ENCODE peak calls at places on chromosome 15, in eight cellular contexts. S is cardiac fibroblast, X is brain microvascular endothelial cell, F is mucosa of descending colon, C is GM06990, I is WERI-Rb-1, M is A549, Q is fibroblast of pulmonary artery. Z is an unnamed sample.

GRCh38 chr15:88985547-88986393 is 72.6 kb upstream of the MFGE8 start:
- DNase-seq in C (no peak), Q (no peak), M (no peak), S (no peak), X (no peak), F (no peak), I (no peak), Z (no peak)

GRCh38 chr15:68204776-68205557 is at the start of gene CALML4:
- DNase-seq in C (no peak), Q (peak), X (no peak), I (no peak), F (peak), S (no peak), M (peak), Z (peak)

GRCh38 chr15:25175789-25176615 is 221.2 kb downstream of the SNRPN start:
- DNase-seq in S (no peak), I (peak), C (no peak), M (no peak), F (peak), X (no peak), Q (no peak), Z (no peak)

GRCh38 chr15:69434679-69435078 is 17.9 kb upstream of the RPLP1 start:
- DNase-seq in S (no peak), I (no peak), Q (no peak), F (no peak), C (no peak), X (no peak), M (no peak), Z (no peak)

GRCh38 chr15:29476503-29477080 is 207.0 kb upstream of the NSMCE3 start:
- DNase-seq in I (no peak), S (no peak), M (no peak), F (no peak), X (no peak), Q (no peak), C (no peak), Z (no peak)

GRCh38 chr15:89067751-89068150 is 20.5 kb upstream of the ABHD2 start:
- DNase-seq in F (no peak), X (no peak), I (no peak), Q (no peak), M (no peak), C (no peak), S (peak), Z (no peak)

GRCh38 chr15:37860896-37861295 is 73.5 kb upstream of the TMCO5A start:
- DNase-seq in S (no peak), Q (no peak), F (no peak), M (no peak), C (no peak), I (no peak), X (no peak), Z (no peak)

GRCh38 chr15:101152914-101153313 is 98.9 kb downstream of the CHSY1 start:
- DNase-seq in M (peak), I (peak), F (no peak), Q (no peak), X (no peak), C (no peak), S (no peak), Z (no peak)

GRCh38 chr15:29677871-29678431 is 144.3 kb downstream of the TJP1 start:
- DNase-seq in M (no peak), F (peak), S (no peak), I (no peak), Q (no peak), X (no peak), C (no peak), Z (no peak)

GRCh38 chr15:90402230-90402629 is 14.2 kb downstream of the IQGAP1 start:
- DNase-seq in I (no peak), X (peak), C (no peak), S (peak), Q (peak), M (peak), F (no peak), Z (peak)

GRCh38 chr15:38563723-38564519 is 693 bp downstream of the RASGRP1 start:
- DNase-seq in M (peak), Q (peak), S (peak), I (peak), F (peak), C (peak), X (no peak), Z (peak)

GRCh38 chr15:74655424-74655823 is 39.8 kb downstream of the CLK3 start:
- DNase-seq in X (no peak), I (no peak), S (no peak), C (peak), M (no peak), F (no peak), Q (no peak), Z (peak)

GRCh38 chr15:92797168-92798052 is 102.7 kb upstream of the CHD2 start:
- DNase-seq in M (peak), F (no peak), Q (peak), I (peak), S (peak), C (peak), X (peak), Z (peak)

GRCh38 chr15:101805605-101806345 is 2.5 kb downstream of the OR4F6 start:
- DNase-seq in F (no peak), C (no peak), Q (no peak), M (no peak), S (no peak), I (no peak), X (no peak), Z (no peak)

GRCh38 chr15:36924076-36924475 is 176.3 kb downstream of the MEIS2 start:
- DNase-seq in S (no peak), M (no peak), F (no peak), I (no peak), C (no peak), X (no peak), Q (no peak), Z (no peak)

GRCh38 chr15:76012021-76012551 is at the start of gene NRG4:
- DNase-seq in Q (peak), M (peak), F (peak), I (no peak), X (no peak), C (peak), S (peak), Z (peak)

GRCh38 chr15:89395996-89396395 is 61.4 kb upstream of the POLG start:
- DNase-seq in S (no peak), Q (no peak), F (no peak), M (no peak), I (no peak), X (no peak), C (no peak), Z (peak)

GRCh38 chr15:78112551-78112950 is 18.7 kb downstream of the CIB2 start:
- DNase-seq in M (no peak), F (no peak), I (no peak), X (no peak), Q (no peak), C (no peak), S (no peak), Z (no peak)

GRCh38 chr15:82532383-82532990 is 7.8 kb downstream of the RPS17 start:
- DNase-seq in C (no peak), S (no peak), X (no peak), M (no peak), Q (no peak), I (no peak), F (no peak), Z (no peak)

GRCh38 chr15:78364233-78364632 is 24.1 kb downstream of the CRABP1 start:
- DNase-seq in Q (no peak), I (no peak), S (no peak), M (no peak), X (no peak), C (no peak), F (no peak), Z (peak)

GRCh38 chr15:47301481-47301880 is 415.8 kb upstream of the SEMA6D start:
- DNase-seq in M (no peak), X (no peak), Q (no peak), S (no peak), F (no peak), C (no peak), I (peak), Z (no peak)

GRCh38 chr15:84594617-84595290 is 6.1 kb upstream of the ZSCAN2 start:
- DNase-seq in S (no peak), Q (no peak), C (no peak), F (no peak), M (no peak), X (no peak), I (no peak), Z (no peak)

GRCh38 chr15:98075441-98075840 is 114.9 kb downstream of the ARRDC4 start:
- DNase-seq in M (no peak), X (no peak), I (no peak), S (no peak), C (no peak), Q (no peak), F (no peak), Z (no peak)

GRCh38 chr15:78563092-78563491 is 2.2 kb upstream of the CHRNA5 start:
- DNase-seq in C (no peak), M (no peak), I (no peak), X (no peak), F (no peak), Q (no peak), S (no peak), Z (no peak)

GRCh38 chr15:82805994-82806406 is at the start of gene FSD2:
- DNase-seq in Q (no peak), X (no peak), C (peak), I (no peak), S (no peak), F (no peak), M (no peak), Z (no peak)

GRCh38 chr15:63833246-63833696 is 477 bp downstream of the HERC1 start:
- DNase-seq in F (peak), S (peak), I (peak), M (no peak), Q (peak), C (no peak), X (no peak), Z (peak)

GRCh38 chr15:31062310-31062964 is 39.1 kb downstream of the TRPM1 start:
- DNase-seq in C (no peak), I (no peak), X (no peak), M (no peak), Q (no peak), S (no peak), F (no peak), Z (peak)

GRCh38 chr15:48565560-48566482 is 79.7 kb downstream of the FBN1 start:
- DNase-seq in I (no peak), F (no peak), M (peak), C (no peak), X (peak), S (peak), Q (peak), Z (peak)

GRCh38 chr15:99976000-99976399 is 242.8 kb upstream of the LYSMD4 start:
- DNase-seq in M (no peak), F (no peak), C (no peak), S (no peak), Q (no peak), X (no peak), I (no peak), Z (no peak)

GRCh38 chr15:33071451-33071850 is 123.1 kb downstream of the FMN1 start:
- DNase-seq in I (no peak), S (no peak), C (no peak), F (no peak), Q (no peak), M (no peak), X (no peak), Z (no peak)

GRCh38 chr15:92681141-92681622 is 25.6 kb upstream of the FAM174B start:
- DNase-seq in X (peak), M (peak), Q (peak), I (no peak), C (no peak), F (no peak), S (peak), Z (peak)

GRCh38 chr15:80031841-80032240 is 27.6 kb upstream of the ZFAND6 start:
- DNase-seq in I (no peak), M (no peak), X (no peak), F (peak), S (no peak), Q (no peak), C (no peak), Z (no peak)

GRCh38 chr15:64013179-64014043 is 32.9 kb downstream of the DAPK2 start:
- DNase-seq in Q (no peak), M (no peak), X (no peak), C (no peak), F (no peak), S (no peak), I (no peak), Z (peak)

GRCh38 chr15:38724827-38725226 is 160.2 kb upstream of the RASGRP1 start:
- DNase-seq in I (no peak), X (no peak), F (no peak), C (no peak), M (no peak), Q (no peak), S (no peak), Z (no peak)

GRCh38 chr15:99476413-99477222 is 89.2 kb upstream of the MEF2A start:
- DNase-seq in S (peak), F (peak), I (peak), X (peak), C (peak), Q (peak), M (peak), Z (peak)

GRCh38 chr15:79185199-79185598 is 94.6 kb upstream of the RASGRF1 start:
- DNase-seq in Q (no peak), C (no peak), M (peak), X (peak), S (no peak), I (peak), F (no peak), Z (no peak)

GRCh38 chr15:46786886-46787285 is 930.4 kb upstream of the SEMA6D start:
- DNase-seq in S (no peak), F (no peak), X (no peak), I (peak), C (no peak), M (no peak), Q (no peak), Z (no peak)

GRCh38 chr15:81922143-81922542 is 123.7 kb downstream of the MEX3B start:
- DNase-seq in F (no peak), C (no peak), S (no peak), Q (no peak), M (no peak), X (no peak), I (no peak), Z (no peak)

GRCh38 chr15:72236381-72237285 is 5.6 kb upstream of the PKM start:
- DNase-seq in Q (no peak), X (no peak), I (peak), M (no peak), F (no peak), C (no peak), S (no peak), Z (no peak)

GRCh38 chr15:57015897-57016296 is 97.5 kb downstream of the TCF12 start:
- DNase-seq in M (peak), F (no peak), X (no peak), I (no peak), C (no peak), Q (no peak), S (peak), Z (no peak)

GRCh38 chr15:57015360-57015759 is 96.9 kb downstream of the TCF12 start:
- DNase-seq in M (no peak), F (no peak), Q (no peak), C (no peak), S (no peak), X (no peak), I (no peak), Z (no peak)

GRCh38 chr15:57018151-57018550 is 99.7 kb downstream of the TCF12 start:
- DNase-seq in S (peak), F (no peak), C (no peak), Q (no peak), M (no peak), I (no peak), X (no peak), Z (peak)

GRCh38 chr15:57019496-57020160 is 101.2 kb downstream of the TCF12 start:
- DNase-seq in F (no peak), Q (no peak), X (peak), I (no peak), C (no peak), M (no peak), S (peak), Z (no peak)

GRCh38 chr15:57017024-57017423 is 98.6 kb downstream of the TCF12 start:
- DNase-seq in Q (peak), F (no peak), M (peak), S (peak), X (no peak), I (no peak), C (no peak), Z (no peak)
- TF ChIP-seq CTCF in Q (peak), F (no peak), M (no peak), S (peak), X (peak), I (peak), C (peak), Z (peak)

GRCh38 chr15:70892002-70892911 is at the start of the genes LRRC49 and THAP10:
- DNase-seq in Q (peak), I (peak), M (peak), X (peak), S (peak), C (peak), F (peak), Z (peak)
- H3K4me3 ChIP-seq in Q (peak), I (peak), M (peak), X (peak), S (peak), C (peak), F (peak), Z (peak)

DNA sequence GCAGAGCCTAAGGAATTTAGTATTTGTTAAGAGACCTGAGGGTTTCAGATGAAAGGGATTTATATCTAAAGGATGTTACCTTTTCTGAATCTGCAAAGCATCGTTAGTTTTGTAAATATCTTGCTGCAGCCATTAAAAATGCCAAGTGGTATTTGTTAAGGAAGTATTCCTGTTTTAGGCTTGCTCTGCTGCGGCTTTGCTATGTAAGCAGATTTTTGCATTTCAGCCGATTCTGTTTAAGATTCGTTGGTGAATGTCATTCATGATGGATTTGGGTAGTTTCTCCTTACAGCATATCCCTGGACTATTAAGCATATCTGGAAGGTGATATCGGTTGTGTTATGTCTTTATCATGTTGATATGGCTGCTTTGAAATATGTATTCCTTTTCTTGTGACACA is 1.0 kb downstream of the USP8 start:
- DNase-seq in C (no peak), Q (no peak), I (no peak), S (no peak), F (no peak), M (no peak), X (no peak), Z (peak)
- TF ChIP-seq CTCF in C (no peak), Q (no peak), I (no peak), S (no peak), F (no peak), M (no peak), X (no peak), Z (no peak)

GRCh38 chr15:43132830-43133428 is 457 bp upstream of the TMEM62 start:
- DNase-seq in M (no peak), F (peak), I (peak), Q (no peak), C (no peak), X (no peak), S (no peak), Z (no peak)

GRCh38 chr15:43133429-43134156 is at the start of gene TMEM62:
- DNase-seq in C (peak), X (peak), M (peak), I (peak), Q (peak), S (peak), F (peak), Z (peak)

GRCh38 chr15:43134157-43134637 is 811 bp downstream of the TMEM62 start:
- DNase-seq in S (no peak), M (no peak), F (no peak), I (no peak), Q (no peak), C (no peak), X (no peak), Z (no peak)

GRCh38 chr15:43135351-43135750 is 2.0 kb downstream of the TMEM62 start:
- DNase-seq in F (no peak), S (no peak), M (no peak), Q (no peak), I (no peak), C (no peak), X (no peak), Z (no peak)
- H3K4me3 ChIP-seq in F (no peak), S (no peak), M (no peak), Q (no peak), I (no peak), C (no peak), X (no peak), Z (no peak)

GRCh38 chr15:96462768-96463167 is 132.3 kb downstream of the NR2F2 start:
- DNase-seq in S (peak), C (no peak), X (no peak), Q (peak), F (no peak), M (no peak), I (no peak), Z (peak)
- TF ChIP-seq CTCF in S (no peak), C (no peak), X (peak), Q (peak), F (no peak), M (no peak), I (no peak), Z (peak)

DNA sequence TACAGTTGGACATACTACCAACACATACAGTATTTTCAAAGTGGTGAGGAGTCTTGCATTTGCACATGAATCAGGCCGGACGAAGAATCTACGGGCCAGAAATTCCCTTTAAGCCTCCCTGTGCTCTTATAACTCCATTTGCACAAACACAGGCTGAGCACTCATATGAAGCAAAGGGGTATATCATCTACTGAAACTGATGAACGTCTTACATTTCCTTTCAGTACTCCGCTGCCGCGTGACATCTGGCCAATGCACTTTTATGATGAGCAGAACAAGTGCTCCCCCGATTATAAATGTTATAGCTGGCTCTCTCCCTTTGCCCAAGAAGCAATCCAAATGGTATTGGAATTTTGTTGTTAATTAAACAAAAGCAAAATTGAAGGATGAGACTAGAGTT is 110.3 kb upstream of the ICE2 start:
- DNase-seq in I (peak), S (no peak), Q (no peak), X (no peak), M (no peak), F (no peak), C (no peak), Z (no peak)
- H3K4me3 ChIP-seq in I (peak), S (peak), Q (no peak), X (no peak), M (no peak), F (no peak), C (peak), Z (no peak)

DNA sequence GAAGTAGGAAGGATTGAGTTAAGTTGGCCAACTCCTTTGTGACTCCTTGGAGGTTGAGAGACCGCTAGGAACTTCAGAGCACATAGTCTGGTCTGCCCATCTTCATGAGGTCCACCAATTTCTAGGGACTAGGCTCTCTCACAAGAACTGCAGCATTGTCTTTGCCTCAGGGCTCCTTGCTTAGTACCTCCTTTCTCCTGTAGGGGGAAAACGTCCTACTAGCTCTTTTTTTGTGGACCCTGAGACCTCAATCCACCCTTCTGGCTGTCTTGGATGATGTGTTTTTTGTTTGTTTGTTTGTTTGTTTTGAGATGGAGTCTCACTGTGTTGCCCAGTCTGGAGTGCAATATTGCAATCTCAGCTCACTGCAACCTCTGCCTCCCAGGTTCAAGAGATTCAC is 21.6 kb downstream of the REC114 start:
- DNase-seq in I (no peak), M (no peak), C (no peak), S (peak), X (no peak), F (no peak), Q (no peak), Z (no peak)
- TF ChIP-seq CTCF in I (peak), M (no peak), C (peak), S (peak), X (peak), F (no peak), Q (peak), Z (peak)

Z was measured in AG10803.